ENCODE peak calls at places on chromosomes 12 and 14, in six cellular contexts. D, Y, O, P, J and I are unnamed samples.

GRCh38 chr14:28299227-28299626 is 467.4 kb upstream of the FOXG1 start:
- DNase-seq in D (no peak), Y (no peak), O (no peak), P (no peak), J (no peak), I (no peak)

GRCh38 chr14:84445486-84445885 is 1084.5 kb upstream of the FLRT2 start:
- DNase-seq in D (no peak), Y (no peak), O (no peak), P (no peak), J (no peak), I (no peak)

GRCh38 chr14:68968051-68968450 is 11.1 kb downstream of the ACTN1 start:
- DNase-seq in D (no peak), Y (no peak), O (no peak), P (no peak), J (no peak), I (peak)

GRCh38 chr12:93798279-93798678 is 121.1 kb downstream of the CRADD start:
- DNase-seq in D (no peak), Y (no peak), O (no peak), P (no peak), J (no peak), I (no peak)

GRCh38 chr12:118190266-118190665 is 54.3 kb downstream of the PEBP1 start:
- DNase-seq in D (peak), Y (peak), O (peak), P (peak), J (no peak), I (no peak)

GRCh38 chr14:75005357-75005756 is 2.6 kb downstream of the EIF2B2 start:
- DNase-seq in D (no peak), Y (no peak), O (no peak), P (no peak), J (no peak), I (no peak)

GRCh38 chr14:56394826-56395543 is 184.6 kb upstream of the TMEM260 start:
- DNase-seq in D (no peak), Y (no peak), O (no peak), P (no peak), J (no peak), I (no peak)

GRCh38 chr12:4267904-4268548 is 5.5 kb upstream of the CCND2 start:
- DNase-seq in D (no peak), Y (no peak), O (no peak), P (no peak), J (no peak), I (no peak)